ENCODE peak calls at places on chromosome 18, in four cellular contexts. One of them, this sample, is unnamed.
A peak's percentile ranks its signal among the peaks of the same experiment; 100 is the strongest.

GRCh38 chr18:13658444-13659204 is 67.7 kb downstream of the FAM210A start:
- DNase-seq in stomach: no peak
- DNase-seq in astrocyte of the spinal cord: no peak
- DNase-seq in choroid plexus epithelial cell: peak; percentile 41
- DNase-seq in this sample: no peak

GRCh38 chr18:49251451-49251850 is 209.0 kb downstream of the DYM start:
- DNase-seq in stomach: no peak
- DNase-seq in astrocyte of the spinal cord: no peak
- DNase-seq in choroid plexus epithelial cell: no peak
- DNase-seq in this sample: no peak

GRCh38 chr18:6367208-6367607 is 47.5 kb downstream of the L3MBTL4 start:
- DNase-seq in stomach: no peak
- DNase-seq in astrocyte of the spinal cord: no peak
- DNase-seq in choroid plexus epithelial cell: no peak
- DNase-seq in this sample: no peak

GRCh38 chr18:59451073-59451472 is 92.0 kb upstream of the LMAN1 start:
- DNase-seq in stomach: no peak
- DNase-seq in astrocyte of the spinal cord: no peak
- DNase-seq in choroid plexus epithelial cell: no peak
- DNase-seq in this sample: no peak

GRCh38 chr18:11118051-11118450 is 31.3 kb downstream of the PIEZO2 start:
- DNase-seq in stomach: no peak
- DNase-seq in astrocyte of the spinal cord: no peak
- DNase-seq in choroid plexus epithelial cell: no peak
- DNase-seq in this sample: no peak

GRCh38 chr18:52288403-52289004 is 51.5 kb upstream of the DCC start:
- DNase-seq in stomach: peak; percentile 32
- DNase-seq in astrocyte of the spinal cord: no peak
- DNase-seq in choroid plexus epithelial cell: peak; percentile 29
- DNase-seq in this sample: peak; percentile 49

GRCh38 chr18:3624818-3625716 is 175.1 kb downstream of the TGIF1 start:
- DNase-seq in stomach: peak; percentile 43
- DNase-seq in astrocyte of the spinal cord: peak; percentile 96
- DNase-seq in choroid plexus epithelial cell: peak; percentile 95
- DNase-seq in this sample: peak; percentile 92

GRCh38 chr18:3162181-3162580 is 57.6 kb downstream of the MYOM1 start:
- DNase-seq in stomach: peak; percentile 46
- DNase-seq in astrocyte of the spinal cord: no peak
- DNase-seq in choroid plexus epithelial cell: no peak
- DNase-seq in this sample: peak; percentile 58

GRCh38 chr18:26865557-26865956 is at the start of gene AQP4:
- DNase-seq in stomach: peak; percentile 68
- DNase-seq in astrocyte of the spinal cord: no peak
- DNase-seq in choroid plexus epithelial cell: no peak
- DNase-seq in this sample: peak; percentile 14

GRCh38 chr18:48656582-48656981 is 117.8 kb downstream of the CTIF start:
- DNase-seq in stomach: no peak
- DNase-seq in astrocyte of the spinal cord: peak; percentile 37
- DNase-seq in choroid plexus epithelial cell: peak; percentile 41
- DNase-seq in this sample: no peak

GRCh38 chr18:69995774-69996173 is 48.1 kb upstream of the CD226 start:
- DNase-seq in stomach: no peak
- DNase-seq in astrocyte of the spinal cord: no peak
- DNase-seq in choroid plexus epithelial cell: no peak
- DNase-seq in this sample: no peak

GRCh38 chr18:54530285-54530684 is 60.8 kb upstream of the DYNAP start:
- DNase-seq in stomach: no peak
- DNase-seq in astrocyte of the spinal cord: no peak
- DNase-seq in choroid plexus epithelial cell: no peak
- DNase-seq in this sample: no peak

GRCh38 chr18:50126466-50126865 is 68.5 kb downstream of the MYO5B start:
- DNase-seq in stomach: no peak
- DNase-seq in astrocyte of the spinal cord: no peak
- DNase-seq in choroid plexus epithelial cell: no peak
- DNase-seq in this sample: no peak

GRCh38 chr18:52723456-52724065 is 383.6 kb downstream of the DCC start:
- DNase-seq in stomach: no peak
- DNase-seq in astrocyte of the spinal cord: peak; percentile 69
- DNase-seq in choroid plexus epithelial cell: no peak
- DNase-seq in this sample: peak; percentile 2

GRCh38 chr18:49751427-49752094 is 61.8 kb downstream of the ACAA2 start:
- DNase-seq in stomach: no peak
- DNase-seq in astrocyte of the spinal cord: no peak
- DNase-seq in choroid plexus epithelial cell: no peak
- DNase-seq in this sample: no peak

GRCh38 chr18:46458472-46458871 is 198.5 kb downstream of the LOXHD1 start:
- DNase-seq in stomach: no peak
- DNase-seq in astrocyte of the spinal cord: no peak
- DNase-seq in choroid plexus epithelial cell: no peak
- DNase-seq in this sample: no peak
- TF ChIP-seq CTCF in stomach: no peak
- TF ChIP-seq CTCF in astrocyte of the spinal cord: no peak
- TF ChIP-seq CTCF in choroid plexus epithelial cell: no peak
- TF ChIP-seq CTCF in this sample: no peak

GRCh38 chr18:37567994-37568359 is 2.4 kb upstream of the CELF4 start:
- DNase-seq in stomach: no peak
- DNase-seq in astrocyte of the spinal cord: no peak
- DNase-seq in choroid plexus epithelial cell: no peak
- DNase-seq in this sample: no peak

GRCh38 chr18:37572736-37573135 is 7.1 kb upstream of the CELF4 start:
- DNase-seq in stomach: no peak
- DNase-seq in astrocyte of the spinal cord: no peak
- DNase-seq in choroid plexus epithelial cell: no peak
- DNase-seq in this sample: no peak

GRCh38 chr18:37571266-37571665 is 5.7 kb upstream of the CELF4 start:
- DNase-seq in stomach: no peak
- DNase-seq in astrocyte of the spinal cord: no peak
- DNase-seq in choroid plexus epithelial cell: no peak
- DNase-seq in this sample: no peak

GRCh38 chr18:37568671-37569070 is 3.1 kb upstream of the CELF4 start:
- DNase-seq in stomach: no peak
- DNase-seq in astrocyte of the spinal cord: no peak
- DNase-seq in choroid plexus epithelial cell: no peak
- DNase-seq in this sample: no peak

GRCh38 chr18:37570336-37570930 is 4.8 kb upstream of the CELF4 start:
- DNase-seq in stomach: no peak
- DNase-seq in astrocyte of the spinal cord: no peak
- DNase-seq in choroid plexus epithelial cell: no peak
- DNase-seq in this sample: no peak
- TF ChIP-seq CTCF in stomach: no peak
- TF ChIP-seq CTCF in astrocyte of the spinal cord: no peak
- TF ChIP-seq CTCF in choroid plexus epithelial cell: no peak
- TF ChIP-seq CTCF in this sample: no peak

DNA sequence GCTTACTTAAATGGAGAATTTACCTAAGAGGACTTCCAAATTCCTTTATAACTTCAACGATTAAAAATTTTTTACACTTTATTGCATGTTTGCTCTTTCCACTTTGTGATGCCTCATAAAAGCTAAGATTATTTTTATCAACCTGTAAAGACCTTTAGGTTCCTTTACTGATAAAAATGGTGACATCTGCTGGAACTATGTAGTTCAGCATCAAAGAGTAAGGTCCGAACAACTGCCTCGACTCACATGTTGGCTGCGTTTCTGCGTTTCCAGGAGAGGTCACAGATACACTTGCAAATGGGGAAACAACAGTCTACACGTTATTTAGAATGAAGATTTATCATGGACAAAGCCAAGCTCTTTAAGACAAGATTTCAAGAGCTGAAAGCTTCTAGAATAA is 18.8 kb upstream of the TMX3 start:
- DNase-seq in stomach: no peak
- DNase-seq in astrocyte of the spinal cord: peak; percentile 24
- DNase-seq in choroid plexus epithelial cell: peak; percentile 28
- DNase-seq in this sample: no peak
- TF ChIP-seq CTCF in stomach: no peak
- TF ChIP-seq CTCF in astrocyte of the spinal cord: peak; percentile 12
- TF ChIP-seq CTCF in choroid plexus epithelial cell: peak; percentile 18
- TF ChIP-seq CTCF in this sample: no peak

GRCh38 chr18:37343542-37343851 is 222.1 kb downstream of the CELF4 start:
- DNase-seq in stomach: no peak
- DNase-seq in astrocyte of the spinal cord: no peak
- DNase-seq in choroid plexus epithelial cell: no peak
- DNase-seq in this sample: no peak
- TF ChIP-seq CTCF in stomach: peak; percentile 1
- TF ChIP-seq CTCF in astrocyte of the spinal cord: no peak
- TF ChIP-seq CTCF in choroid plexus epithelial cell: no peak
- TF ChIP-seq CTCF in this sample: no peak

GRCh38 chr18:34595673-34596072 is 114.4 kb upstream of the DTNA start:
- DNase-seq in stomach: no peak
- DNase-seq in astrocyte of the spinal cord: peak; percentile 39
- DNase-seq in choroid plexus epithelial cell: peak; percentile 77
- DNase-seq in this sample: peak; percentile 18

GRCh38 chr18:34594243-34594642 is 115.9 kb upstream of the DTNA start:
- DNase-seq in stomach: no peak
- DNase-seq in astrocyte of the spinal cord: peak; percentile 7
- DNase-seq in choroid plexus epithelial cell: no peak
- DNase-seq in this sample: no peak

GRCh38 chr18:34600874-34601273 is 109.2 kb upstream of the DTNA start:
- DNase-seq in stomach: no peak
- DNase-seq in astrocyte of the spinal cord: no peak
- DNase-seq in choroid plexus epithelial cell: no peak
- DNase-seq in this sample: no peak

GRCh38 chr18:34598136-34598635 is 111.9 kb upstream of the DTNA start:
- DNase-seq in stomach: no peak
- DNase-seq in astrocyte of the spinal cord: no peak
- DNase-seq in choroid plexus epithelial cell: peak; percentile 21
- DNase-seq in this sample: no peak

DNA sequence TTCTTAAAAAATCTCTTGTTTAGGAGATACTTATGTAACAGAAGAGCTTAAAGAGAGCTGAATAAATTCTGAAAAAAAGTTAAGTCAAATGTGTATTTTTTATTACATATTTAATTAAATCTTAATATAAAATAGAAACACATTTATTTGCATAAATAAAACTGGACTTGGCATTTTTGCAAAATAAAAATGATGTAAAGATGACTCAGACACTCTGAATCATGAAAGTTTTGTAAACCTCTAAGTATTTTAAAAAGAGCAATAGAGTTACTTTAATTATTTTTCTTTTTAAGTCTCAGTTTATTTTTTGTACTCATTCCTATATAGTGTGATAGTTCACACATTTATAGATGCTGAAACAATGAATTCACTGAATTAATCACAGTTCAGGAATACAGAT is 110.0 kb upstream of the DTNA start:
- DNase-seq in stomach: no peak
- DNase-seq in astrocyte of the spinal cord: peak; percentile 43
- DNase-seq in choroid plexus epithelial cell: peak; percentile 38
- DNase-seq in this sample: peak; percentile 16
- TF ChIP-seq CTCF in stomach: no peak
- TF ChIP-seq CTCF in astrocyte of the spinal cord: no peak
- TF ChIP-seq CTCF in choroid plexus epithelial cell: no peak
- TF ChIP-seq CTCF in this sample: no peak

GRCh38 chr18:9922592-9923308 is 8.9 kb downstream of the VAPA start:
- DNase-seq in stomach: no peak
- DNase-seq in astrocyte of the spinal cord: no peak
- DNase-seq in choroid plexus epithelial cell: no peak
- DNase-seq in this sample: no peak
- TF ChIP-seq CTCF in stomach: no peak
- TF ChIP-seq CTCF in astrocyte of the spinal cord: no peak
- TF ChIP-seq CTCF in choroid plexus epithelial cell: no peak
- TF ChIP-seq CTCF in this sample: no peak

This sample was measured in MCF 10A.